ENCODE peak calls at places on chromosomes 3 and 15, in ten cellular contexts. Z is lung, L is AG04450, U is left lung, J is IMR-90, D is DND-41, C is endothelial cell of umbilical vein, T is tibial artery, B is PC-9, I is left ventricle myocardium inferior. X is an unnamed sample. For H3K9me3, the result is how much of the 10 kb centered on the place peaks cover.

GRCh38 chr15:95932676-95933075 is 397.8 kb upstream of the NR2F2 start:
- DNase-seq in B (peak), T (no peak), D (no peak), Z (no peak), J (peak), U (no peak), I (no peak), L (no peak), C (peak), X (no peak)

GRCh38 chr3:102084712-102085111 is 235.4 kb downstream of the NFKBIZ start:
- DNase-seq in I (no peak), B (no peak), T (no peak), L (no peak), D (no peak), J (no peak), Z (no peak), U (no peak), C (no peak), X (no peak)

GRCh38 chr15:85690546-85691226 is 104.0 kb downstream of the KLHL25 start:
- DNase-seq in C (peak), D (peak), J (no peak), U (no peak), Z (no peak), I (no peak), B (no peak), T (no peak), L (no peak), X (no peak)

GRCh38 chr3:54211097-54211496 is 88.7 kb downstream of the CACNA2D3 start:
- DNase-seq in J (no peak), Z (no peak), D (no peak), T (no peak), L (no peak), C (no peak), U (no peak), B (no peak), I (no peak), X (no peak)

GRCh38 chr3:157393076-157393475 is 43.6 kb upstream of the PTX3 start:
- DNase-seq in B (no peak), I (no peak), L (no peak), T (no peak), C (no peak), J (no peak), Z (no peak), D (no peak), U (no peak), X (no peak)

GRCh38 chr15:84669726-84670125 is 11.7 kb upstream of the NMB start:
- DNase-seq in U (no peak), Z (no peak), C (no peak), I (no peak), B (no peak), L (no peak), T (no peak), D (no peak), J (peak), X (no peak)

GRCh38 chr3:71652786-71653419 is 69.4 kb upstream of the FOXP1 start:
- DNase-seq in D (peak), J (peak), U (no peak), C (peak), I (no peak), L (peak), T (peak), B (no peak), Z (peak), X (no peak)

GRCh38 chr3:132569153-132569552 is 27.9 kb upstream of the ACKR4 start:
- DNase-seq in T (no peak), U (no peak), I (no peak), J (no peak), D (no peak), L (no peak), B (no peak), Z (no peak), C (no peak), X (no peak)

GRCh38 chr15:41936649-41937567 is 35.4 kb downstream of the EHD4 start:
- DNase-seq in D (peak), U (no peak), T (no peak), J (peak), B (no peak), C (peak), Z (no peak), I (no peak), L (no peak), X (no peak)

GRCh38 chr3:128432898-128433629 is 33.6 kb downstream of the DNAJB8 start:
- DNase-seq in U (peak), D (no peak), J (no peak), C (no peak), B (peak), I (no peak), Z (no peak), L (no peak), T (no peak), X (peak)

GRCh38 chr15:64749999-64750657 is 25.3 kb downstream of the RBPMS2 start:
- DNase-seq in I (peak), J (peak), T (peak), L (no peak), Z (no peak), U (no peak), D (no peak), C (no peak), B (peak), X (peak)

GRCh38 chr15:68626739-68627138 is 47.9 kb downstream of the CORO2B start:
- DNase-seq in J (peak), T (no peak), U (no peak), B (no peak), D (no peak), I (no peak), L (no peak), C (no peak), Z (no peak), X (no peak)

GRCh38 chr15:61227269-61228024 is 1.7 kb downstream of the RORA start:
- DNase-seq in J (peak), B (peak), D (no peak), C (peak), U (peak), Z (peak), T (no peak), L (no peak), I (no peak), X (peak)

GRCh38 chr15:48472756-48473155 is 141.5 kb downstream of the DUT start:
- DNase-seq in C (peak), I (no peak), J (peak), U (no peak), B (no peak), L (no peak), D (no peak), Z (no peak), T (no peak), X (no peak)

GRCh38 chr15:55770808-55771207 is 27.9 kb upstream of the PRTG start:
- DNase-seq in J (no peak), D (no peak), I (no peak), B (no peak), L (no peak), U (no peak), Z (no peak), C (no peak), T (no peak), X (no peak)

GRCh38 chr15:44315164-44315563 is 26.6 kb downstream of the GOLM2 start:
- DNase-seq in C (no peak), D (no peak), T (no peak), B (no peak), L (no peak), I (no peak), J (no peak), Z (no peak), U (no peak), X (no peak)

GRCh38 chr15:33584797-33585196 is 274.0 kb downstream of the RYR3 start:
- DNase-seq in Z (no peak), B (peak), L (no peak), D (no peak), T (no peak), I (no peak), C (no peak), U (no peak), J (peak), X (no peak)

GRCh38 chr3:79809106-79809505 is 41.3 kb upstream of the ROBO1 start:
- DNase-seq in Z (no peak), L (no peak), C (no peak), T (no peak), I (no peak), B (no peak), U (no peak), J (no peak), D (no peak), X (no peak)
- H3K9me3 ChIP-seq in Z (under half), L (under half), C (under half), T (under half), I (under half), B (under half), U (under half), J (under half), D (under half), X (under half)

GRCh38 chr3:119463171-119464169 is at the start of gene TMEM39A:
- DNase-seq in C (peak), J (peak), Z (peak), I (peak), U (peak), D (peak), L (peak), B (peak), T (peak), X (peak)
- TF ChIP-seq CTCF in C (no peak), J (peak), Z (no peak), I (peak), U (no peak), D (no peak), L (no peak), B (peak), T (peak), X (no peak)

GRCh38 chr15:25060472-25060803 is 105.7 kb downstream of the SNRPN start:
- DNase-seq in U (no peak), B (no peak), L (no peak), Z (no peak), D (peak), C (no peak), I (no peak), T (no peak), J (no peak), X (no peak)
- H3K9me3 ChIP-seq in U (half or more), B (under half), L (half or more), Z (under half), D (half or more), C (half or more), I (half or more), T (under half), J (half or more), X (half or more)

DNA sequence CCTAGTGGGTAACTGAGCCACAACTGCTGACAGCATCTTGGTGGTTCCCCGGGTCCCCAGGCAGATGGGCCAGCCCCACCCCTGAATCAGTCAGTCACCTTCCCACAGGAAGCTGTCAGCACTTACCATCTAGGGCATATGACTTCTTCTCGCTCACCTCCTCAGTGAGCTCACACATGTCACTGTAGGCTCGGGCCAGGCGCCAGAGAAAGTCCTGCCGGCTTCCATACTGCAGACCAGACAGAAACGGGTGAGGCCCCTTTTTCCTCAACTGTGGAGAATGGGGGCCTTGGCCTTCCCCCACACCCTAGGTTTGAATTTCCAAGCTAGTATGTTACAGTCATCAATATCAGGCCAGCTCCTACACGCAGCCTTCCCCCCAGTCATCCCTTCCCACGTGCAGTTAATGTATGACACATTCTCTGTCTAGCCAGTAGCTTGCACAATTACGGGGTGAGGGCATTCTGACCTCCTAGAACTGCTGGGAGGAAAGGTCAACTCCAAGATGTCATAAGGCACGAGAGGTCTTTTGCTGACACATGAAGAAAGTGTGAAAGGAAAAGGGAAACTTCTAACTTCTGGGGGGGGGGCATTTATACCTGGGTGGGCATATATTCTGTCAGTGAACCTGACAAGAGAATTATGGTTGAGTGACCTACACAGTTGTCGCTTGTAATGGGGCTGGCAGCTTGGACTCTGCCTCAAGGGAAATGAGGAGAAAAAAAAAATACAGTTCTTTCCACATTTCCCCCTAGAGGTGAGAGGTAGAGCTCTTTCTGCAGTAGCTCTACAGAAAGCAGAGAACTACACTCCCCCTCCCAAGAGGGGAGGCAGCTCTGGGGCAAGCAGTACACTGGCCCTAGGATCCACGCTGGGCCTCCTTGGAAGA is 10.9 kb downstream of the RMDN3 start:
- DNase-seq in J (peak), Z (no peak), I (no peak), C (no peak), U (peak), L (no peak), D (no peak), T (no peak), B (no peak), X (no peak)
- TF ChIP-seq CTCF in J (no peak), Z (no peak), I (no peak), C (no peak), U (no peak), L (peak), D (no peak), T (no peak), B (no peak), X (no peak)

GRCh38 chr3:9689757-9690156 is 13.9 kb upstream of the CPNE9 start:
- DNase-seq in U (no peak), C (no peak), T (no peak), L (no peak), J (no peak), B (no peak), I (no peak), Z (no peak), D (no peak), X (peak)
- H3K9me3 ChIP-seq in U (under half), C (under half), T (under half), L (under half), J (under half), B (under half), I (under half), Z (under half), D (under half), X (under half)

DNA sequence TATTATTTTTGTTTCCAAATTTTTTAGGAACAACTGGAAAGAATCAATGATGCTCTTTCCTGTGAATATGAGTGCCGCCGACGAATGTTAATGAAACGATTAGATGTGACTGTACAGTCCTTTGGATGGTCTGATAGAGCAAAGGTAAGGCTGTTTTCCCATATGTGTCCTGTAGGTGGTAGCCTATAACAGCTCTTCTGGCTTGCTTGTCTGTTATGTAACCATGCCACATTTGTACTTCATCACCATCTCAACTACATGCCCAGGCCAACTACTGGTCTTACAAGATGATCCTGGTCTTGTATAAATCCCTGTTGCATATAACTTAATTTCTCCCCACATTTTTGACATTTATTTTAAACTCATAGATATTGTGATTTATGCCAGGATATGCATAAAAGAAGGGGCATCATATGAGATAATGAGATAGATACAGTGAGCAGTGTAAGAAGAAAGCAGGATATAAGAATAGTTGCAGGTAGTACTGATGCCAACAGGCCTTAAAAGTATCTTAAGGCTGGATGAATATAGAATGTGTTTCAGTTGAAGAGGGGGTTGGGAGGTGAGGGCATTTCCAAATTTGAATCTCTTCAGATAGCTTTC is 20.3 kb downstream of the FAM98B start:
- DNase-seq in I (no peak), J (peak), D (peak), B (peak), U (no peak), Z (no peak), L (no peak), T (no peak), C (peak), X (no peak)
- TF ChIP-seq CTCF in I (peak), J (peak), D (peak), B (peak), U (peak), Z (peak), L (peak), T (peak), C (peak), X (peak)

GRCh38 chr3:194396897-194397756 is 1.9 kb downstream of the GP5 start:
- DNase-seq in L (no peak), J (no peak), I (no peak), T (no peak), Z (no peak), U (peak), B (peak), C (peak), D (peak), X (no peak)

GRCh38 chr3:194399166-194399565 is at the start of gene GP5:
- DNase-seq in C (no peak), L (no peak), T (no peak), J (no peak), U (no peak), D (no peak), B (no peak), Z (no peak), I (no peak), X (no peak)

GRCh38 chr3:194396561-194396896 is 2.5 kb downstream of the GP5 start:
- DNase-seq in Z (no peak), B (no peak), L (no peak), T (no peak), J (no peak), U (no peak), D (no peak), C (no peak), I (no peak), X (no peak)

GRCh38 chr3:194395767-194396527 is 3.1 kb downstream of the GP5 start:
- DNase-seq in I (peak), L (no peak), B (no peak), Z (no peak), D (peak), J (peak), T (peak), U (peak), C (no peak), X (no peak)

GRCh38 chr3:194397757-194398312 is 1.2 kb downstream of the GP5 start:
- DNase-seq in T (no peak), J (no peak), Z (no peak), I (no peak), L (no peak), U (peak), C (peak), D (peak), B (no peak), X (no peak)
- H3K9me3 ChIP-seq in T (under half), J (under half), Z (under half), I (under half), L (under half), U (under half), C (under half), D (under half), B (under half), X (under half)